ENCODE peak calls at places on chromosome 22, in six cellular contexts. B is lower leg skin, M is GM13976, L is H9, I is cardiac muscle cell, W is endothelial cell. E is an unnamed sample.

GRCh38 chr22:33682927-33683326 is 237.3 kb downstream of the LARGE1 start:
- DNase-seq in M (no peak), L (no peak), B (no peak), W (no peak), I (no peak), E (no peak)

GRCh38 chr22:28985581-28986290 is 75.9 kb downstream of the C22orf31 start:
- DNase-seq in B (no peak), M (no peak), W (no peak), I (no peak), L (no peak), E (no peak)

GRCh38 chr22:39363751-39364484 is 14.1 kb downstream of the SYNGR1 start:
- DNase-seq in B (no peak), L (peak), W (no peak), I (no peak), M (no peak), E (no peak)

GRCh38 chr22:28548411-28548810 is 131.2 kb downstream of the TTC28 start:
- DNase-seq in L (no peak), B (no peak), I (no peak), M (no peak), W (no peak), E (no peak)

GRCh38 chr22:22955276-22955798 is 67.7 kb downstream of the IGLL5 start:
- DNase-seq in M (no peak), W (no peak), I (no peak), B (no peak), L (no peak), E (no peak)

GRCh38 chr22:25754527-25755202 is 12.7 kb downstream of the MYO18B start:
- DNase-seq in L (no peak), M (no peak), B (no peak), W (no peak), I (peak), E (no peak)

GRCh38 chr22:25875461-25875860 is 133.5 kb downstream of the MYO18B start:
- DNase-seq in L (no peak), I (no peak), W (no peak), B (peak), M (no peak), E (no peak)

GRCh38 chr22:40210814-40211213 is 33.1 kb downstream of the TNRC6B start:
- DNase-seq in M (peak), B (no peak), I (no peak), W (no peak), L (no peak), E (peak)

GRCh38 chr22:37860796-37861421 is 11.7 kb downstream of the EIF3L start:
- DNase-seq in M (no peak), I (no peak), B (no peak), L (no peak), W (no peak), E (no peak)

GRCh38 chr22:40183029-40183581 is 5.4 kb downstream of the TNRC6B start:
- DNase-seq in B (no peak), M (no peak), L (no peak), W (no peak), I (peak), E (no peak)

GRCh38 chr22:39292561-39293074 is 26.8 kb downstream of the RPL3 start:
- DNase-seq in L (peak), M (no peak), W (peak), B (peak), I (peak), E (no peak)

GRCh38 chr22:33210129-33210784 is 152.1 kb upstream of the SYN3 start:
- DNase-seq in M (peak), I (peak), L (peak), B (no peak), W (peak), E (peak)

GRCh38 chr22:45468872-45469572 is 33.7 kb upstream of the FBLN1 start:
- DNase-seq in I (no peak), L (no peak), M (no peak), B (no peak), W (no peak), E (no peak)

GRCh38 chr22:33850724-33851123 is 69.6 kb downstream of the LARGE1 start:
- DNase-seq in L (peak), W (no peak), M (no peak), B (no peak), I (no peak), E (no peak)

GRCh38 chr22:24507742-24508141 is 12.6 kb downstream of the UPB1 start:
- DNase-seq in L (peak), B (no peak), I (peak), W (peak), M (no peak), E (no peak)

GRCh38 chr22:21766933-21767462 is 31.4 kb upstream of the YPEL1 start:
- DNase-seq in M (peak), W (no peak), L (no peak), I (no peak), B (no peak), E (peak)

GRCh38 chr22:38202437-38203089 is 769 bp downstream of the MAFF start:
- DNase-seq in M (peak), B (peak), L (peak), W (peak), I (peak), E (no peak)

GRCh38 chr22:23521442-23522113 is 58.5 kb downstream of the IGLL1 start:
- DNase-seq in M (peak), L (peak), W (peak), B (peak), I (peak), E (peak)

GRCh38 chr22:31630331-31631329 is 31.4 kb downstream of the PISD start:
- DNase-seq in I (peak), L (peak), W (peak), M (peak), B (peak), E (peak)

GRCh38 chr22:45548441-45548840 is 45.8 kb downstream of the FBLN1 start:
- DNase-seq in B (no peak), I (no peak), M (no peak), W (no peak), L (no peak), E (no peak)

GRCh38 chr22:33919591-33920501 is at the start of gene LARGE1:
- DNase-seq in I (peak), W (peak), M (peak), B (peak), L (peak), E (peak)

GRCh38 chr22:26027341-26027740 is 141.9 kb upstream of the SEZ6L start:
- DNase-seq in M (no peak), W (no peak), B (no peak), L (no peak), I (no peak), E (no peak)

GRCh38 chr22:22822106-22822505 is 65.5 kb upstream of the IGLL5 start:
- DNase-seq in B (no peak), M (no peak), I (no peak), W (no peak), L (no peak), E (no peak)

GRCh38 chr22:23888615-23889401 is 5.4 kb upstream of the MIF start:
- DNase-seq in I (no peak), M (no peak), B (no peak), L (no peak), W (no peak), E (no peak)

GRCh38 chr22:48319321-48320047 is 1508.2 kb downstream of the BRD1 start:
- DNase-seq in M (no peak), W (no peak), L (no peak), B (no peak), I (no peak), E (no peak)

GRCh38 chr22:31820655-31821054 is 66.8 kb downstream of the DEPDC5 start:
- DNase-seq in L (no peak), M (no peak), B (no peak), W (no peak), I (no peak), E (no peak)

GRCh38 chr22:45424241-45424731 is 10.8 kb downstream of the RIBC2 start:
- DNase-seq in L (no peak), B (peak), W (no peak), M (no peak), I (no peak), E (no peak)

GRCh38 chr22:38314140-38314991 is 2.9 kb downstream of the CSNK1E start:
- DNase-seq in B (no peak), W (no peak), M (no peak), L (no peak), I (no peak), E (no peak)

GRCh38 chr22:22167791-22168189 is 76.8 kb upstream of the VPREB1 start:
- DNase-seq in M (peak), L (no peak), I (no peak), W (no peak), B (no peak), E (peak)

GRCh38 chr22:21982338-21982965 is at the start of gene TOP3B:
- DNase-seq in M (peak), L (peak), I (peak), B (peak), W (peak), E (peak)

GRCh38 chr22:32354360-32355351 is 3.0 kb upstream of the RFPL3 start:
- DNase-seq in I (no peak), M (no peak), W (no peak), L (no peak), B (no peak), E (no peak)

GRCh38 chr22:22060200-22061084 is 77.9 kb upstream of the TOP3B start:
- DNase-seq in M (peak), I (peak), W (peak), L (peak), B (no peak), E (peak)

GRCh38 chr22:25845985-25846745 is 104.2 kb downstream of the MYO18B start:
- DNase-seq in I (no peak), W (no peak), L (no peak), M (peak), B (peak), E (peak)

GRCh38 chr22:49331223-49331815 is 496.4 kb downstream of the BRD1 start:
- DNase-seq in M (peak), B (no peak), I (no peak), L (no peak), W (no peak), E (peak)

DNA sequence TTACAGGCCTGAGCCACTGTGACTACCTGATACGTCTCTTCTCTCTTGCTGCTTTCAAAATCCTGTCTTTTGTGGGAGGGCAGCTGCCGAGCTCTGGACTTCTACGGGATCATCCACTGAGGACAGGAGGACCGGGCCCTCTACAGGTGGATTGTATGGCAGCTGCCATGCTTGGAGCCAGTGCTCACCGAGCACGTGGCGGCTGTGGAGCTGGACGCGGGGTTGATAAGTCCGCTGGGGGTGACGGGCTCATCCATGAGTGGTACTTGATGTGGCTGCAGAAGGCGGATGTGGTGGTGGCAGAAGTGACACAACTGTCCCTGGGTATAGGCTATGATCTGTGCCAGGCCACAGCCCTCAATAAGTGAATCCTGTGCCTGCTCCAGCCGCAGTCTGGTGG is 1.8 kb upstream of the CYP2D6 start:
- DNase-seq in W (no peak), B (peak), M (no peak), L (no peak), I (no peak), E (no peak)
- TF ChIP-seq CTCF in W (no peak), B (no peak), M (no peak), L (peak), I (no peak), E (no peak)

GRCh38 chr22:30007361-30007760 is 72.9 kb upstream of the HORMAD2 start:
- DNase-seq in B (no peak), L (no peak), M (no peak), I (no peak), W (no peak), E (no peak)
- TF ChIP-seq CTCF in B (no peak), L (no peak), M (no peak), I (no peak), W (no peak), E (no peak)

DNA sequence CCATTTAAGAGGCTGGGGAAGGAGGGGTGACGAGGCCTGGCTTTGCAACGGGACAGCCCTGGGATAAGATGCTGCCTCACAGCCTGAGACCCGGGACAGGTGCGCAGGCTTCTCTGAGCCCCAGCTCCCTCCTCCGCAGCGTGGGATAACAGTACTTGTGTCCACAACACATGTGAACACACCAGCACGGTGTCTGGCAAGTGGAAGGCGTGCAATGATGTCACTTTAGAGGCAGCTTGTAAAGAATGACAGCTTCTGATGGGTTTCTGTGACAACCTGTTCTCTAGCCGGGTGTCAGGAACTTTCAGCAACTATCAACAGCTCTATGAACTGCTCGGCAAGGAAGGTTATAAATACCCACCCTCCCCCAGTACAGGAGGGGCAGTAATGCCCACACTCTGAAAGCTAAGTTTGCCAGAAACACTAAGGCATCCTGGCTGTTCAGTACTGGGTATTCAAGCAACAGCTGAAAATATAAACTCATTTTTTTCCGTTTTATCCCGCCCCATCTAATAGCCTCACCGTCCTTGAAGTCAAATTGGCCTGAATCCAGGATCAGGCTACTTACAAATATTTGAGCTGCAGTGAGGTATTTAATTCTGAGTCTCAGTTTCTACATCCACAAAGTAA is 59.7 kb downstream of the MYH9 start:
- DNase-seq in W (no peak), L (no peak), M (no peak), B (no peak), I (peak), E (no peak)
- TF ChIP-seq CTCF in W (no peak), L (no peak), M (no peak), B (no peak), I (no peak), E (no peak)

GRCh38 chr22:47030881-47031627 is 268.6 kb downstream of the TBC1D22A start:
- DNase-seq in W (no peak), L (no peak), B (no peak), M (no peak), I (no peak), E (no peak)
- TF ChIP-seq CTCF in W (no peak), L (no peak), B (no peak), M (no peak), I (no peak), E (no peak)

DNA sequence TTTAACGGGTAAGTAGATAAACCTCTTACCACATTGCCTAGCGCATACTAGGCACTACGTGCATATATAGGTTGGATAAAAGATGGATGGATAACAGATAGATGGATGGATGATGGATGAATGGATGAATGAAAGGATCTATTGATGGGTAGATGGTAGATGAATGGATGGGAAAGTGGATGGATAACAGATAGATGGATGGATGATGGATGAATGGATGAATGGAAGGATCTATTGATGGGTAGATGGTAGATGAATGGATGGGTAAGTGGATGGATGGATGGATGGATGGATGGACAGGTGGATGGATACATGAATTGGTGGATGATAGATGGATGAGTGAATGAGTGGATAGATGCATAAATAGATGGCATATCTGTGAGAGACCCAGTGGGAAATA is 555.0 kb downstream of the MN1 start:
- DNase-seq in W (no peak), L (no peak), M (no peak), I (no peak), B (no peak), E (no peak)
- TF ChIP-seq CTCF in W (no peak), L (no peak), M (no peak), I (no peak), B (no peak), E (no peak)

DNA sequence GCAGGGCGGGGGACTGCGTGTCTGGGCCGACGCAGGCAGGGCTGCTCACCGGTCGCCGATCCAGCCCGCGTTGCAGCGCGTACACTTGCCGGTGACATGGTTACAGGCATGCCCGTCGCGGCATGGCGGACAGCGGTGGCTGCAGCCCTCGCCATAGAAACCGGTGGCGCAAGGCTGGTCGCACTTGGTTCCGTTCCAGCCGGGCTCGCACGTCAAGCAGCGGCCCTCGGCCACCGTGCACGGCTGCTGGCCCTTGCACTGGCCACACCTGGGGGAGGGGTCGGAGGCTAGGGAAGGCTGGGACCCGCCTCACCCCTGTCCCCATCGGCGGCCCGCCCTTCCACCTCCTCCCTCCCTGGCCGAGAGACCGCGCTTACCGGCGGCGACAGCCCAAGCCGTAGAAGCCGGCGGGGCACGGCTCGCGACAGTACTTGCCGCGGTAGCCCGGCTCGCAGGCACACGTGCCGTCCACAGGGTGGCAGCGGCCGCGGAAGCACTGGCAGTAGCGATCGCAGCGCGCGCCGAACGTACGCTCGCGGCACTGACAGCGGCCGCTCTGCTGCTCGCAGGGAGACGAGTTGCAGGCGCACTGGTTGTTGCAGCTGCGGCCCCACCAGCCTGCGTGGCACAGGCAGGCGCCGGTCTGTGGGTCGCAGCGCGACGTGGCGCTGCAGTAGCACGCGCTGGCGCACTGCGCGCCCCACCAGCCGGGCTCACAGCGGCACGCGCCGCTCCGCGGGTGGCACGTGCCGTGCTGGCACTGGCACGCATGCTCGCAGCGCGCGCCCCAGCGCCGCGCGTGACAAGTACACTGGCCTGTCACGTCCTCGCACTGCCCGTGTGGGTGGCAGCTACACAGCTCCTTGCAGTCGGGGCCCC is 6.7 kb downstream of the SCARF2 start:
- DNase-seq in W (peak), I (peak), B (peak), M (peak), L (peak), E (no peak)
- TF ChIP-seq CTCF in W (peak), I (no peak), B (no peak), M (no peak), L (peak), E (no peak)

GRCh38 chr22:44360686-44361381 is 48.1 kb upstream of the SHISAL1 start:
- DNase-seq in B (peak), I (no peak), L (no peak), W (no peak), M (no peak), E (no peak)
- TF ChIP-seq CTCF in B (no peak), I (peak), L (peak), W (no peak), M (no peak), E (no peak)

DNA sequence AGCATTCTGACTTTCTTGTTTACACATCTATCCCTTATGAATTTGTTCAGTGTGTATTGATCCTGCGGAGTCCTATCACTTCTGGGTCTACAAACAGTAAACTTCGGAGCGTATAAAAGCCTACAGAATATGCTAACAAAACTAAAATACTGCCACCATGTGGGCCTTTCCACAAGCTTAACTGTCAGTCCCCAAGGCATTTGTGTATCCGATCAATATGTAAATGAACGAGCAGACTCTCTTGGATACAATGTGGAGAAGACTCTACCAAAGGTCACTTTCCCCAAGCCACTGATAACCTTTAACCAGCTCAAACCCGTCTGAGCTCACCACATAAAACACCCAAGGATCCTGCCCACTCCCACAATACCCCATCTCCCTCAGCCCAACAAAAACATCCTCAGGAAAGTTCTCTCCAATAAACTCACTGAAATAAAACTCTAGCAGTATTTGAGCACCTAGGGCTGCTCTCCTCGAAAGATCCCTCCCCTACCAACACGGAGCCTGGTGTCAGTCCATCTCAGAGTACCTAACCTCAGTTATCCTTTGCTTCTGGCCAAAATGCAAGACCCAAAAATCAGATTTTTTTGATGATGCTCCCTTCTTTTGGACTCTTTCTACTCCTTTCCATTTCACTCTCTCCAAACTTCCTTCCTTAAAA is 17.8 kb downstream of the ADA2 start:
- DNase-seq in B (no peak), I (peak), M (no peak), W (no peak), L (no peak), E (no peak)
- TF ChIP-seq CTCF in B (no peak), I (peak), M (no peak), W (no peak), L (peak), E (no peak)

DNA sequence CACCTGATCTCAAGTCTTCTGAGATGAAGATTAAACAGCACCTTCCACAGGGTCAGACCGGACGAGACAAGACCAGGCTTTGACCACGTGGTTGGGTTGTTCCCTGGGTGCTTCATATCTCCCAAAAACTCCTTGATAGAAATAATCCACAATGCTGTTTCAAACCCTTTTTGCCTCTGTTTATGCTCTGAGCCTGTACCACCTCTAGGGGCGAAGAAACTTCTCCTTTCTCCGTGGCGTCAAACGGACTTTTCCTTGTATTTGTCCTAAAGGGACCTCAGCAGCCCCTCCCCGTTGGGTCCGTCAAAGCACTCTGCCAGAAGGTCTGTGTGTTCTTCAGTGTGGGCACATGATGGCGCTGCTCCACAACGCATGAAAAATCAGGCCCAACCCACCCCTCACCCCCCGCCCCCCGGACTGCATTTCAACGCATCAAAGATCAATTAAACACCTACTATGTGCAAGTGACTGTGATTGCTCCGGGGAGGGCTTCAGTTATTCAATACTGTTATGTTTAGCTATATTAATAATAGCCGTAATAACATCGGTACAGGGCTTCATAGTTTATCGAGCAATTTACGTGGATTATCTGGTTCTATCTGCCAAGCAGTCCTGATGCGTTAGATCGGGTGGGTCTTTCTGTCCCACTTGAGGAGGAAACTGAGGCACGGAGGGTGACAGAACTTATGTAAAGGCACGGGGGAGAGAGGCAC is 17.3 kb upstream of the EIF3D start:
- DNase-seq in I (peak), B (no peak), M (peak), L (peak), W (peak), E (peak)
- TF ChIP-seq CTCF in I (peak), B (no peak), M (peak), L (peak), W (peak), E (peak)

E was measured in GM10248.